ENCODE peak calls at places on chromosomes 7 and 10, in six cellular contexts. One of them, this sample, is unnamed.
A peak's percentile ranks its signal among the peaks of the same experiment; 100 is the strongest.

GRCh38 chr7:90980545-90980944 is 283.7 kb upstream of the FZD1 start:
- DNase-seq in RPMI7951: no peak
- DNase-seq in NCI-H345: no peak
- DNase-seq in choroid plexus epithelial cell: no peak
- DNase-seq in GM12865: no peak
- DNase-seq in activated gamma-delta T cell: no peak
- DNase-seq in this sample: no peak

GRCh38 chr10:112805701-112806100 is 144.3 kb upstream of the TCF7L2 start:
- DNase-seq in RPMI7951: no peak
- DNase-seq in NCI-H345: no peak
- DNase-seq in choroid plexus epithelial cell: no peak
- DNase-seq in GM12865: no peak
- DNase-seq in activated gamma-delta T cell: no peak
- DNase-seq in this sample: no peak

GRCh38 chr10:104340692-104341091 is 2.4 kb upstream of the ITPRIP start:
- DNase-seq in RPMI7951: no peak
- DNase-seq in NCI-H345: no peak
- DNase-seq in choroid plexus epithelial cell: no peak
- DNase-seq in GM12865: no peak
- DNase-seq in activated gamma-delta T cell: no peak
- DNase-seq in this sample: no peak

GRCh38 chr7:93765475-93765874 is 125.1 kb downstream of the TFPI2 start:
- DNase-seq in RPMI7951: no peak
- DNase-seq in NCI-H345: no peak
- DNase-seq in choroid plexus epithelial cell: no peak
- DNase-seq in GM12865: no peak
- DNase-seq in activated gamma-delta T cell: no peak
- DNase-seq in this sample: no peak

GRCh38 chr7:105136221-105136620 is 122.2 kb downstream of the KMT2E start:
- DNase-seq in RPMI7951: peak; percentile 24
- DNase-seq in NCI-H345: no peak
- DNase-seq in choroid plexus epithelial cell: no peak
- DNase-seq in GM12865: no peak
- DNase-seq in activated gamma-delta T cell: no peak
- DNase-seq in this sample: no peak

GRCh38 chr10:132889556-132889955 is 52.8 kb downstream of the CFAP46 start:
- DNase-seq in RPMI7951: no peak
- DNase-seq in NCI-H345: no peak
- DNase-seq in choroid plexus epithelial cell: no peak
- DNase-seq in GM12865: no peak
- DNase-seq in activated gamma-delta T cell: no peak
- DNase-seq in this sample: no peak

GRCh38 chr7:129388353-129389098 is 45.7 kb upstream of the STRIP2 start:
- DNase-seq in RPMI7951: peak; percentile 12
- DNase-seq in NCI-H345: no peak
- DNase-seq in choroid plexus epithelial cell: no peak
- DNase-seq in GM12865: no peak
- DNase-seq in activated gamma-delta T cell: no peak
- DNase-seq in this sample: no peak

GRCh38 chr10:53624722-53625121 is 852.1 kb upstream of the MBL2 start:
- DNase-seq in RPMI7951: no peak
- DNase-seq in NCI-H345: no peak
- DNase-seq in choroid plexus epithelial cell: no peak
- DNase-seq in GM12865: no peak
- DNase-seq in activated gamma-delta T cell: no peak
- DNase-seq in this sample: no peak

GRCh38 chr10:62652114-62652513 is 152.4 kb upstream of the ADO start:
- DNase-seq in RPMI7951: peak; percentile 73
- DNase-seq in NCI-H345: no peak
- DNase-seq in choroid plexus epithelial cell: no peak
- DNase-seq in GM12865: no peak
- DNase-seq in activated gamma-delta T cell: no peak
- DNase-seq in this sample: no peak

This sample was measured in cortex of kidney.